ENCODE peak calls at places on chromosomes 2 and 18, in five cellular contexts. One of them, this sample, is unnamed.

GRCh38 chr2:95312543-95313205 is 15.5 kb downstream of the KCNIP3 start:
- DNase-seq in activated CD8-positive, alpha-beta memory T cell treated with anti-CD3 and anti-CD28 coated beads, Interleukin-2, amount 50 U/mL, for 48 hours: no peak
- DNase-seq in GM18507: no peak
- DNase-seq in fibroblast of pulmonary artery: no peak
- DNase-seq in HT-29: no peak
- DNase-seq in this sample: no peak

GRCh38 chr2:148654414-148654813 is 9.9 kb downstream of the EPC2 start:
- DNase-seq in fibroblast of pulmonary artery: no peak
- DNase-seq in GM18507: no peak
- DNase-seq in HT-29: no peak
- DNase-seq in activated CD8-positive, alpha-beta memory T cell treated with anti-CD3 and anti-CD28 coated beads, Interleukin-2, amount 50 U/mL, for 48 hours: no peak
- DNase-seq in this sample: no peak

GRCh38 chr18:500556-501405 is at the start of gene COLEC12:
- DNase-seq in HT-29: no peak
- DNase-seq in GM18507: no peak
- DNase-seq in fibroblast of pulmonary artery: no peak
- DNase-seq in activated CD8-positive, alpha-beta memory T cell treated with anti-CD3 and anti-CD28 coated beads, Interleukin-2, amount 50 U/mL, for 48 hours: no peak
- DNase-seq in this sample: peak

GRCh38 chr18:58041633-58042032 is 2.4 kb upstream of the NEDD4L start:
- DNase-seq in HT-29: no peak
- DNase-seq in GM18507: no peak
- DNase-seq in fibroblast of pulmonary artery: no peak
- DNase-seq in activated CD8-positive, alpha-beta memory T cell treated with anti-CD3 and anti-CD28 coated beads, Interleukin-2, amount 50 U/mL, for 48 hours: no peak
- DNase-seq in this sample: no peak

GRCh38 chr18:36850527-36851201 is 21.7 kb downstream of the KIAA1328 start:
- DNase-seq in HT-29: no peak
- DNase-seq in activated CD8-positive, alpha-beta memory T cell treated with anti-CD3 and anti-CD28 coated beads, Interleukin-2, amount 50 U/mL, for 48 hours: no peak
- DNase-seq in GM18507: no peak
- DNase-seq in fibroblast of pulmonary artery: peak
- DNase-seq in this sample: no peak

GRCh38 chr2:228828397-228828796 is 442.7 kb downstream of the PID1 start:
- DNase-seq in fibroblast of pulmonary artery: no peak
- DNase-seq in GM18507: no peak
- DNase-seq in activated CD8-positive, alpha-beta memory T cell treated with anti-CD3 and anti-CD28 coated beads, Interleukin-2, amount 50 U/mL, for 48 hours: no peak
- DNase-seq in HT-29: no peak
- DNase-seq in this sample: no peak

GRCh38 chr2:125405816-125406215 is 1250.1 kb upstream of the GYPC start:
- DNase-seq in HT-29: peak
- DNase-seq in fibroblast of pulmonary artery: peak
- DNase-seq in activated CD8-positive, alpha-beta memory T cell treated with anti-CD3 and anti-CD28 coated beads, Interleukin-2, amount 50 U/mL, for 48 hours: no peak
- DNase-seq in GM18507: no peak
- DNase-seq in this sample: no peak

GRCh38 chr2:165469417-165469816 is at the start of gene CSRNP3:
- DNase-seq in HT-29: peak
- DNase-seq in activated CD8-positive, alpha-beta memory T cell treated with anti-CD3 and anti-CD28 coated beads, Interleukin-2, amount 50 U/mL, for 48 hours: no peak
- DNase-seq in fibroblast of pulmonary artery: peak
- DNase-seq in GM18507: no peak
- DNase-seq in this sample: peak

GRCh38 chr2:40103163-40103562 is 324.1 kb upstream of the THUMPD2 start:
- DNase-seq in GM18507: no peak
- DNase-seq in HT-29: no peak
- DNase-seq in activated CD8-positive, alpha-beta memory T cell treated with anti-CD3 and anti-CD28 coated beads, Interleukin-2, amount 50 U/mL, for 48 hours: no peak
- DNase-seq in fibroblast of pulmonary artery: peak
- DNase-seq in this sample: no peak

GRCh38 chr2:193695367-193695766 is 1500.6 kb upstream of the TMEFF2 start:
- DNase-seq in fibroblast of pulmonary artery: peak
- DNase-seq in HT-29: peak
- DNase-seq in activated CD8-positive, alpha-beta memory T cell treated with anti-CD3 and anti-CD28 coated beads, Interleukin-2, amount 50 U/mL, for 48 hours: no peak
- DNase-seq in GM18507: no peak
- DNase-seq in this sample: peak

GRCh38 chr2:5474716-5475115 is 217.5 kb upstream of the SOX11 start:
- DNase-seq in HT-29: no peak
- DNase-seq in activated CD8-positive, alpha-beta memory T cell treated with anti-CD3 and anti-CD28 coated beads, Interleukin-2, amount 50 U/mL, for 48 hours: no peak
- DNase-seq in GM18507: no peak
- DNase-seq in fibroblast of pulmonary artery: no peak
- DNase-seq in this sample: no peak

GRCh38 chr2:24307961-24308360 is 52.4 kb downstream of the ITSN2 start:
- DNase-seq in HT-29: no peak
- DNase-seq in fibroblast of pulmonary artery: no peak
- DNase-seq in activated CD8-positive, alpha-beta memory T cell treated with anti-CD3 and anti-CD28 coated beads, Interleukin-2, amount 50 U/mL, for 48 hours: no peak
- DNase-seq in GM18507: no peak
- DNase-seq in this sample: no peak

GRCh38 chr2:212428685-212429480 is 109.7 kb downstream of the ERBB4 start:
- DNase-seq in GM18507: no peak
- DNase-seq in HT-29: no peak
- DNase-seq in activated CD8-positive, alpha-beta memory T cell treated with anti-CD3 and anti-CD28 coated beads, Interleukin-2, amount 50 U/mL, for 48 hours: no peak
- DNase-seq in fibroblast of pulmonary artery: no peak
- DNase-seq in this sample: no peak

GRCh38 chr2:45728458-45728942 is 77.0 kb downstream of the PRKCE start:
- DNase-seq in fibroblast of pulmonary artery: no peak
- DNase-seq in activated CD8-positive, alpha-beta memory T cell treated with anti-CD3 and anti-CD28 coated beads, Interleukin-2, amount 50 U/mL, for 48 hours: no peak
- DNase-seq in HT-29: no peak
- DNase-seq in GM18507: peak
- DNase-seq in this sample: no peak

This sample was measured in D341Med.